ENCODE peak calls at places on chromosomes 7 and 10, in six cellular contexts. M is iPS-NIHi11, Q is M059J, G is NCI-H2171 treated with DMSO at 0.1 percent for 48 hours, N is tibial artery, A is B cell. Z is an unnamed sample.

GRCh38 chr10:75568721-75569120 is 137.3 kb downstream of the LRMDA start:
- DNase-seq in M (no peak), Q (no peak), G (no peak), N (no peak), A (no peak), Z (no peak)

GRCh38 chr7:87413029-87413428 is 62.5 kb downstream of the ABCB4 start:
- DNase-seq in M (no peak), Q (no peak), G (no peak), N (no peak), A (no peak), Z (no peak)

GRCh38 chr7:99729501-99730261 is 5.3 kb downstream of the CYP3A7 start:
- DNase-seq in M (no peak), Q (peak; percentile 60), G (no peak), N (no peak), A (no peak), Z (no peak)

GRCh38 chr7:140059288-140060242 is 3.2 kb downstream of the PARP12 start:
- DNase-seq in M (no peak), Q (peak; percentile 99), G (no peak), N (peak; percentile 73), A (no peak), Z (no peak)

GRCh38 chr10:104834580-104834979 is 193.5 kb downstream of the SORCS3 start:
- DNase-seq in M (no peak), Q (no peak), G (no peak), N (no peak), A (no peak), Z (no peak)

GRCh38 chr7:7977774-7978173 is 9.2 kb downstream of the GLCCI1 start:
- DNase-seq in M (no peak), Q (no peak), G (no peak), N (no peak), A (no peak), Z (no peak)

GRCh38 chr10:76352300-76352699 is 920.9 kb downstream of the LRMDA start:
- DNase-seq in M (no peak), Q (peak; percentile 93), G (no peak), N (no peak), A (no peak), Z (no peak)

GRCh38 chr10:35503548-35503947 is 101.6 kb upstream of the GJD4 start:
- DNase-seq in M (no peak), Q (no peak), G (peak; percentile 32), N (no peak), A (no peak), Z (no peak)

GRCh38 chr7:90910136-90910535 is 314.0 kb downstream of the CDK14 start:
- DNase-seq in M (no peak), Q (no peak), G (no peak), N (no peak), A (no peak), Z (no peak)

GRCh38 chr7:40717242-40717641 is 582.4 kb downstream of the SUGCT start:
- DNase-seq in M (peak; percentile 62), Q (peak; percentile 92), G (peak; percentile 73), N (peak; percentile 93), A (no peak), Z (no peak)

GRCh38 chr7:22586806-22587180 is 86.8 kb upstream of the STEAP1B start:
- DNase-seq in M (peak; percentile 78), Q (peak; percentile 86), G (no peak), N (no peak), A (no peak), Z (no peak)

GRCh38 chr7:150685219-150686029 is at the start of gene GIMAP2:
- DNase-seq in M (no peak), Q (peak; percentile 66), G (no peak), N (no peak), A (peak; percentile 59), Z (peak; percentile 61)

GRCh38 chr7:69403169-69403568 is 195.1 kb upstream of the AUTS2 start:
- DNase-seq in M (peak; percentile 56), Q (peak; percentile 46), G (peak; percentile 64), N (no peak), A (peak; percentile 32), Z (no peak)

GRCh38 chr10:118687472-118687871 is 67.3 kb downstream of the CACUL1 start:
- DNase-seq in M (no peak), Q (no peak), G (no peak), N (no peak), A (no peak), Z (no peak)

GRCh38 chr7:1136841-1137516 is 23.0 kb downstream of the ZFAND2A start:
- DNase-seq in M (no peak), Q (peak; percentile 33), G (peak; percentile 33), N (no peak), A (no peak), Z (no peak)

GRCh38 chr7:95684037-95684436 is 87.7 kb upstream of the PDK4 start:
- DNase-seq in M (no peak), Q (peak; percentile 62), G (peak; percentile 48), N (no peak), A (no peak), Z (no peak)

GRCh38 chr10:3365630-3366029 is 193.0 kb upstream of the PITRM1 start:
- DNase-seq in M (no peak), Q (no peak), G (no peak), N (no peak), A (no peak), Z (no peak)

GRCh38 chr7:30091431-30092386 is 43.1 kb upstream of the MTURN start:
- DNase-seq in M (no peak), Q (peak; percentile 87), G (no peak), N (no peak), A (no peak), Z (no peak)

GRCh38 chr10:81918766-81919165 is 43.8 kb downstream of the NRG3 start:
- DNase-seq in M (no peak), Q (no peak), G (no peak), N (no peak), A (no peak), Z (no peak)

GRCh38 chr10:83991986-83992753 is 147.1 kb upstream of the GHITM start:
- DNase-seq in M (peak; percentile 67), Q (peak; percentile 8), G (no peak), N (no peak), A (no peak), Z (peak; percentile 34)

GRCh38 chr7:150385240-150385830 is 6.2 kb downstream of the ZNF775 start:
- DNase-seq in M (no peak), Q (no peak), G (no peak), N (no peak), A (no peak), Z (no peak)

GRCh38 chr10:99674762-99675161 is 15.5 kb downstream of the ENTPD7 start:
- DNase-seq in M (no peak), Q (no peak), G (no peak), N (no peak), A (no peak), Z (no peak)

GRCh38 chr7:76206633-76207032 is 4.9 kb downstream of the SRRM3 start:
- DNase-seq in M (no peak), Q (no peak), G (no peak), N (no peak), A (no peak), Z (no peak)

GRCh38 chr7:92824450-92824849 is 11.9 kb downstream of the CDK6 start:
- DNase-seq in M (no peak), Q (no peak), G (no peak), N (no peak), A (no peak), Z (no peak)

GRCh38 chr7:44634839-44635591 is 28.6 kb downstream of the OGDH start:
- DNase-seq in M (no peak), Q (no peak), G (no peak), N (no peak), A (no peak), Z (no peak)

GRCh38 chr10:86655596-86655995 is 1.2 kb downstream of the OPN4 start:
- DNase-seq in M (no peak), Q (no peak), G (no peak), N (peak; percentile 13), A (no peak), Z (no peak)

GRCh38 chr10:10996966-10997620 is 20.6 kb upstream of the CELF2 start:
- DNase-seq in M (no peak), Q (no peak), G (no peak), N (no peak), A (no peak), Z (no peak)

GRCh38 chr10:13567030-13567429 is 19.7 kb upstream of the PRPF18 start:
- DNase-seq in M (no peak), Q (no peak), G (no peak), N (no peak), A (no peak), Z (no peak)

GRCh38 chr7:151251926-151252835 is 3.7 kb upstream of the SMARCD3 start:
- DNase-seq in M (peak; percentile 91), Q (peak; percentile 48), G (peak; percentile 67), N (peak; percentile 87), A (no peak), Z (no peak)

GRCh38 chr10:1467450-1467849 is 269.9 kb downstream of the ADARB2 start:
- DNase-seq in M (no peak), Q (no peak), G (no peak), N (no peak), A (no peak), Z (no peak)

GRCh38 chr7:120360918-120361317 is 87.9 kb downstream of the KCND2 start:
- DNase-seq in M (no peak), Q (no peak), G (no peak), N (no peak), A (no peak), Z (peak; percentile 9)

GRCh38 chr10:127151981-127152699 is 44.3 kb downstream of the INSYN2A start:
- DNase-seq in M (no peak), Q (peak; percentile 48), G (no peak), N (no peak), A (no peak), Z (no peak)

GRCh38 chr7:151794508-151795167 is 82.3 kb downstream of the PRKAG2 start:
- DNase-seq in M (peak; percentile 61), Q (peak; percentile 69), G (no peak), N (no peak), A (no peak), Z (no peak)

GRCh38 chr7:71563276-71563675 is 431.3 kb downstream of the GALNT17 start:
- DNase-seq in M (no peak), Q (no peak), G (peak; percentile 78), N (peak; percentile 20), A (no peak), Z (no peak)

GRCh38 chr7:149562602-149563001 is 65.0 kb upstream of the ZNF746 start:
- DNase-seq in M (no peak), Q (no peak), G (no peak), N (no peak), A (no peak), Z (no peak)

GRCh38 chr10:69065406-69066361 is 22.2 kb upstream of the SRGN start:
- DNase-seq in M (no peak), Q (peak; percentile 78), G (peak; percentile 1), N (peak; percentile 79), A (no peak), Z (peak; percentile 74)

GRCh38 chr10:131019696-131020095 is 291.8 kb downstream of the TCERG1L start:
- DNase-seq in M (no peak), Q (no peak), G (no peak), N (peak; percentile 55), A (no peak), Z (no peak)

GRCh38 chr10:132788180-132788830 is 2.4 kb upstream of the NKX6-2 start:
- DNase-seq in M (peak; percentile 77), Q (no peak), G (no peak), N (no peak), A (no peak), Z (no peak)

Z was measured in GM10248.